ENCODE peak calls at places on chromosomes 4 and X, in nine cellular contexts. T is hepatocyte, B is Panc1, V is astrocyte, Y is caudate nucleus, D is ovary, I is aorta, C is heart right ventricle, E is lower lobe of right lung. S is an unnamed sample.

GRCh38 chrX:45485682-45486081 is 285.0 kb upstream of the DIPK2B start:
- DNase-seq in T (no peak), Y (no peak), D (no peak), E (no peak), V (no peak), C (no peak), B (no peak), I (no peak), S (no peak)

GRCh38 chrX:119635799-119636198 is 29.6 kb upstream of the NKRF start:
- DNase-seq in C (no peak), E (no peak), B (no peak), V (no peak), T (no peak), Y (no peak), D (no peak), I (no peak), S (no peak)

GRCh38 chr4:38873290-38873949 is 5.8 kb downstream of the FAM114A1 start:
- DNase-seq in D (no peak), E (no peak), B (no peak), Y (no peak), C (no peak), V (no peak), T (no peak), I (no peak), S (no peak)

GRCh38 chr4:152246659-152247058 is 289.2 kb downstream of the FBXW7 start:
- DNase-seq in V (no peak), C (no peak), D (no peak), T (no peak), I (no peak), Y (no peak), B (no peak), E (no peak), S (no peak)

GRCh38 chr4:107951551-107951950 is 20.2 kb downstream of the CYP2U1 start:
- DNase-seq in Y (no peak), V (peak; percentile 87), E (no peak), B (no peak), T (peak; percentile 5), I (no peak), D (no peak), C (no peak), S (no peak)

GRCh38 chr4:38842998-38843397 is 13.6 kb downstream of the TLR6 start:
- DNase-seq in T (no peak), D (no peak), E (no peak), B (no peak), V (no peak), Y (no peak), C (no peak), I (no peak), S (no peak)

GRCh38 chrX:120468479-120468824 is 644 bp downstream of the LAMP2 start:
- DNase-seq in B (no peak), I (no peak), D (no peak), Y (no peak), V (no peak), T (no peak), C (no peak), E (no peak), S (no peak)

GRCh38 chr4:158051401-158052235 is 121.2 kb downstream of the GASK1B start:
- DNase-seq in T (peak; percentile 40), V (peak; percentile 97), I (no peak), B (no peak), Y (no peak), C (no peak), D (peak; percentile 11), E (no peak), S (no peak)

GRCh38 chrX:130176354-130176776 is 4.6 kb downstream of the RAB33A start:
- DNase-seq in B (no peak), C (no peak), V (no peak), D (no peak), E (no peak), I (no peak), T (no peak), Y (no peak), S (no peak)

GRCh38 chrX:361231-362145 is 25.2 kb downstream of the PPP2R3B start:
- DNase-seq in D (no peak), Y (no peak), E (no peak), V (no peak), T (no peak), C (no peak), B (no peak), I (peak; percentile 70), S (no peak)

GRCh38 chr4:26300314-26301307 is 20.2 kb upstream of the RBPJ start:
- DNase-seq in E (no peak), C (no peak), Y (no peak), I (no peak), B (no peak), T (no peak), V (peak; percentile 16), D (no peak), S (peak; percentile 41)

GRCh38 chrX:97309717-97310116 is 426.0 kb downstream of the RPA4 start:
- DNase-seq in E (no peak), C (no peak), T (no peak), B (no peak), I (no peak), V (no peak), Y (no peak), D (no peak), S (no peak)

GRCh38 chrX:97308161-97308560 is 424.5 kb downstream of the RPA4 start:
- DNase-seq in E (no peak), C (no peak), I (no peak), D (no peak), Y (no peak), B (no peak), T (no peak), V (peak; percentile 49), S (no peak)

GRCh38 chrX:97311066-97311778 is 427.5 kb downstream of the RPA4 start:
- DNase-seq in D (no peak), V (no peak), B (no peak), C (no peak), T (no peak), E (no peak), I (no peak), Y (no peak), S (no peak)

GRCh38 chrX:97306771-97307470 is 423.2 kb downstream of the RPA4 start:
- DNase-seq in E (no peak), V (no peak), C (no peak), T (no peak), I (no peak), Y (no peak), B (no peak), D (no peak), S (peak; percentile 24)

DNA sequence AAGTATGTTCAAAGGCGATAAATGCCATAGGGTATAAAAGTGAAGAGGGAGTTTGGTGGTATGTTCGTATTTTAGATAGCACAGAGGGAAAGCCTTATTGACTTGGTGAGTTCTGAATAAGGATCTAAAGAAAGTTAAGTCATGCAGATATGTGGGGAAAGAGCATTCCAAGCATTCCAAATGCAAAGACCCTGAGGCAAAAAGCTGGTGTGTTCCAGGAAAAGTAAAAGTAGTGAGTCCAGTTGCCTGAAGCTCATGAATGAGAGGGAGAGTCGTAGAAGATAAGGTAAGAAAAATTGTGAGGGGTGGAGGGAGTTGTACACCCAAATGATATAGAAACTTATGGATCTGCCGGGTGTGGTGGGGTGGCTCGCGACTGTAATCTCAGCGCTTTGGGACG is 426.7 kb downstream of the RPA4 start:
- DNase-seq in C (no peak), E (no peak), V (peak; percentile 20), Y (no peak), D (no peak), B (no peak), T (no peak), I (no peak), S (peak; percentile 76)
- H3K27ac ChIP-seq in C (no peak overlapping the region), E (no peak overlapping the region), V (no peak overlapping the region), Y (no peak overlapping the region), D (no peak overlapping the region), B (no peak overlapping the region), T (no peak overlapping the region), I (no peak overlapping the region), S (peak overlapping the region; percentile 64)

GRCh38 chr4:82905205-82905604 is 4.7 kb downstream of the THAP9 start:
- DNase-seq in T (no peak), I (no peak), C (no peak), B (no peak), Y (no peak), E (no peak), D (no peak), V (peak; percentile 57), S (no peak)
- H3K27ac ChIP-seq in T (no peak overlapping the region), I (no peak overlapping the region), C (no peak overlapping the region), B (no peak overlapping the region), Y (no peak overlapping the region), E (no peak overlapping the region), D (no peak overlapping the region), V (no peak overlapping the region), S (no peak overlapping the region)

DNA sequence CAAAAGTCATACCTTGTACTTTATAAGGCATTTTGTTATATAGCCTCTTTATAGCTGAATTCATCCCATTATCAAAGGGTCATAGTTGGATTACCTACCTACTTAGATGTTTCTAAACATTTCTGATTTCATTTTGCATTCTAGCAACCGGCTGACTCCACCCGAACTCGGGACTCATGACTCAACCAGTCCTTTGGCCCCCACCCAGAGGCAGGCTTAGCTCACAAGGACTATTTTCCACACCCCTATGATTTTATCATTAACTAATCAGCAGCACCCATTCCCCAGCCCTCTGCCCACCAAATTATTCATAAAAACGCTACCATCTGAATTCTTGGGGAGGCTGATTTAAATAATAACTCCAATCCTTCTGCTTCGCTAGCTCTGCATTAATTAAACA is 80.0 kb upstream of the EGFL6 start:
- DNase-seq in I (peak; percentile 86), E (peak; percentile 62), C (peak; percentile 30), T (no peak), B (no peak), V (peak; percentile 78), D (no peak), Y (no peak), S (no peak)
- H3K27ac ChIP-seq in I (no peak overlapping the region), E (peak overlapping the region; percentile 31), C (no peak overlapping the region), T (no peak overlapping the region), B (peak overlapping the region; percentile 88), V (peak overlapping the region; percentile 99), D (no peak overlapping the region), Y (no peak overlapping the region), S (no peak overlapping the region)

GRCh38 chr4:155707251-155707650 is 40.6 kb downstream of the GUCY1A1 start:
- DNase-seq in D (no peak), V (no peak), E (peak; percentile 56), Y (no peak), C (no peak), I (no peak), T (no peak), B (no peak), S (no peak)

GRCh38 chr4:155704841-155705404 is 38.3 kb downstream of the GUCY1A1 start:
- DNase-seq in C (no peak), E (no peak), V (no peak), T (no peak), B (no peak), I (no peak), D (no peak), Y (no peak), S (no peak)

GRCh38 chr4:155709878-155710277 is 43.2 kb downstream of the GUCY1A1 start:
- DNase-seq in V (no peak), B (no peak), Y (no peak), E (no peak), D (no peak), I (no peak), T (no peak), C (no peak), S (no peak)

GRCh38 chr4:155705664-155706063 is 39.0 kb downstream of the GUCY1A1 start:
- DNase-seq in Y (no peak), T (peak; percentile 41), B (no peak), V (peak; percentile 83), E (no peak), C (no peak), I (no peak), D (no peak), S (peak; percentile 72)

DNA sequence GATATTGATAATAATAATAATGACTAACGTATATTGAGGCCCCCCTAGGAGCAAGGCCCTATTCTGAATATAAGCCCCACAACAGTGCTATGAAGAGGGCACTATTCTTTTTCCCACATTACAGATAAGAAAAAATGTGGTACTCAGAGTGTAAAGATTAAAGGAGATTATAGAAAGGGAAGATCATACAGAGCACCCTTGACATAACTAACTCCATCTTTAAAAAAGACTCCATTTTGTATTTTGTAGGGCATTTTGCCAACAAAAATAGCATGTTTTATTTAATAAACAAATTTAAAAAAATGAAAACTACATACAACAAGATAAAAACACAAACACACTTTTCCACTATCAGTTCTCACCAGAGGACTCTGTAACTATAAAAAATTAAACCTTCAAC is 42.1 kb downstream of the GUCY1A1 start:
- DNase-seq in E (no peak), I (no peak), T (no peak), B (no peak), V (no peak), D (no peak), Y (no peak), C (no peak), S (no peak)
- H3K27ac ChIP-seq in E (no peak overlapping the region), I (no peak overlapping the region), T (no peak overlapping the region), B (no peak overlapping the region), V (no peak overlapping the region), D (no peak overlapping the region), Y (no peak overlapping the region), C (no peak overlapping the region), S (no peak overlapping the region)

S was measured in neural progenitor cell.